ENCODE peak calls at places on chromosomes 1 and 21, in four cellular contexts. Y is H7, W is AG10803, S is A549. V is an unnamed sample.

GRCh38 chr21:45386728-45387371 is 18.1 kb upstream of the COL18A1 start:
- DNase-seq in Y (no peak), W (peak; percentile 90), S (peak; percentile 45), V (no peak)

GRCh38 chr1:48697066-48697707 is 79.5 kb downstream of the BEND5 start:
- DNase-seq in Y (peak; percentile 62), W (peak; percentile 16), S (peak; percentile 12), V (peak; percentile 63)

GRCh38 chr1:156848461-156849150 is 10.3 kb downstream of the INSRR start:
- DNase-seq in Y (peak; percentile 93), W (no peak), S (no peak), V (peak; percentile 65)

GRCh38 chr1:16237343-16237830 is 404 bp upstream of the CPLANE2 start:
- DNase-seq in Y (no peak), W (peak; percentile 22), S (no peak), V (no peak)

GRCh38 chr1:54955359-54955758 is 25.1 kb upstream of the TMEM61 start:
- DNase-seq in Y (no peak), W (peak; percentile 70), S (peak; percentile 44), V (no peak)

GRCh38 chr1:13732971-13733667 is 33.1 kb downstream of the PRDM2 start:
- DNase-seq in Y (no peak), W (no peak), S (no peak), V (no peak)

GRCh38 chr1:203643213-203644045 is 16.8 kb downstream of the ATP2B4 start:
- DNase-seq in Y (no peak), W (no peak), S (no peak), V (no peak)

GRCh38 chr1:112057736-112058135 is 68.3 kb upstream of the KCND3 start:
- DNase-seq in Y (no peak), W (no peak), S (no peak), V (no peak)

GRCh38 chr1:200780545-200781444 is 42.1 kb downstream of the CAMSAP2 start:
- DNase-seq in Y (no peak), W (peak; percentile 49), S (no peak), V (no peak)

GRCh38 chr1:189658381-189658780 is 819.3 kb downstream of the BRINP3 start:
- DNase-seq in Y (no peak), W (no peak), S (peak; percentile 9), V (no peak)

GRCh38 chr1:183609313-183609712 is 19.1 kb upstream of the NCF2 start:
- DNase-seq in Y (no peak), W (peak; percentile 87), S (peak; percentile 67), V (peak; percentile 39)

GRCh38 chr21:25881524-25882376 is 147.0 kb downstream of the GABPA start:
- DNase-seq in Y (peak; percentile 62), W (peak; percentile 53), S (peak; percentile 59), V (peak; percentile 69)

GRCh38 chr1:34884536-34884935 is 25.0 kb upstream of the SMIM12 start:
- DNase-seq in Y (no peak), W (no peak), S (no peak), V (no peak)

GRCh38 chr1:203291201-203292096 is 13.9 kb upstream of the BTG2 start:
- DNase-seq in Y (no peak), W (no peak), S (peak; percentile 41), V (peak; percentile 85)

GRCh38 chr1:3454811-3455618 is 550 bp downstream of the ARHGEF16 start:
- DNase-seq in Y (peak; percentile 98), W (no peak), S (no peak), V (peak; percentile 70)

GRCh38 chr1:156382561-156382960 is 13.6 kb downstream of the RHBG start:
- DNase-seq in Y (no peak), W (no peak), S (no peak), V (no peak)

GRCh38 chr1:226629210-226629895 is 80.8 kb downstream of the STUM start:
- DNase-seq in Y (peak; percentile 22), W (no peak), S (no peak), V (peak; percentile 6)

GRCh38 chr1:201505505-201505893 is 1.4 kb downstream of the CSRP1 start:
- DNase-seq in Y (peak; percentile 55), W (peak; percentile 70), S (peak; percentile 60), V (peak; percentile 55)

GRCh38 chr1:227895828-227896685 is 51.7 kb downstream of the WNT9A start:
- DNase-seq in Y (peak; percentile 82), W (no peak), S (no peak), V (peak; percentile 6)

GRCh38 chr1:201536542-201536941 is 2.4 kb upstream of the NAV1 start:
- DNase-seq in Y (no peak), W (peak; percentile 90), S (peak; percentile 23), V (peak; percentile 43)

GRCh38 chr1:9658186-9658585 is 6.7 kb downstream of the PIK3CD start:
- DNase-seq in Y (no peak), W (no peak), S (no peak), V (no peak)

GRCh38 chr1:210698661-210699060 is 370.0 kb downstream of the HHAT start:
- DNase-seq in Y (no peak), W (no peak), S (no peak), V (no peak)

GRCh38 chr1:22717038-22717758 is 6.6 kb downstream of the EPHB2 start:
- DNase-seq in Y (peak; percentile 59), W (no peak), S (no peak), V (peak; percentile 79)

GRCh38 chr1:157289001-157289400 is 150.8 kb upstream of the ETV3 start:
- DNase-seq in Y (no peak), W (no peak), S (no peak), V (no peak)

GRCh38 chr1:75203415-75204277 is 69.5 kb downstream of the LHX8 start:
- DNase-seq in Y (peak; percentile 8), W (peak; percentile 53), S (peak; percentile 61), V (no peak)

GRCh38 chr1:88740784-88741183 is 56.7 kb downstream of the PKN2 start:
- DNase-seq in Y (no peak), W (no peak), S (no peak), V (no peak)

GRCh38 chr1:165666152-165666551 is 32.2 kb downstream of the ALDH9A1 start:
- DNase-seq in Y (no peak), W (peak; percentile 66), S (no peak), V (no peak)

GRCh38 chr1:36938807-36939206 is 95.5 kb downstream of the GRIK3 start:
- DNase-seq in Y (no peak), W (no peak), S (no peak), V (no peak)

GRCh38 chr1:54378157-54378883 is 27.9 kb downstream of the SSBP3 start:
- DNase-seq in Y (peak; percentile 83), W (no peak), S (no peak), V (no peak)

GRCh38 chr1:97050501-97050900 is 328.9 kb downstream of the PTBP2 start:
- DNase-seq in Y (peak; percentile 24), W (peak; percentile 37), S (peak; percentile 19), V (no peak)

GRCh38 chr1:72281144-72281543 is 1.2 kb downstream of the NEGR1 start:
- DNase-seq in Y (no peak), W (peak; percentile 23), S (no peak), V (no peak)

DNA sequence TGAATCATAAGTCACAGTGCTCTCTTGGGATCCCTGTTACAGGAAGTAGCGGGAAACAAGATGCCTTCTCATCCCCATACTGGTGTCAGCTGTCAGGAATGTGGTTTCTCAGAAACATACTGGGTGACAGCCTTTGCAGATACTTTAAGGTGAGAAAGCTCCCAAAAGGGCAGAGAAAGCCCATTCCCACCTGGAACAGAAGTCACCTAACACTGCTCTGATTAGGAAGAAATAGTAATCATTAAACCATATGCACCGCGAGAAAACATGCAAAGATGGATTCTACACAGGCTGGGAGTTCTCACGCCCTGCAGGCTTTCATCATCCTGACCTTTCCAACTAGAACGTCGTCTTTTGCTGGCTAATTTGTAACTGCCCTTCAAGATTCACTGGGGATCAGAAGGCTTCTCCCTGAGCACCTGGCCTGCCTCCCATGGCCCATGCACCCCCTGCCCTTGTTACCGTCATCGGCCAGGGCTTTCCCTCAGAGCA is 46.2 kb upstream of the SLC44A3 start:
- DNase-seq in Y (peak; percentile 18), W (peak; percentile 62), S (peak; percentile 46), V (no peak)
- H3K4me3 ChIP-seq in Y (no peak overlapping the region), W (no peak overlapping the region), S (no peak overlapping the region), V (no peak overlapping the region)

GRCh38 chr1:19665456-19666138 is 922 bp downstream of the HTR6 start:
- DNase-seq in Y (peak; percentile 85), W (no peak), S (no peak), V (no peak)
- H3K4me3 ChIP-seq in Y (peak overlapping the region; percentile 50), W (no peak overlapping the region), S (peak overlapping the region; percentile 67), V (no peak overlapping the region)

GRCh38 chr1:62434612-62434994 is 2.2 kb upstream of the USP1 start:
- DNase-seq in Y (no peak), W (no peak), S (no peak), V (no peak)
- H3K4me3 ChIP-seq in Y (no peak overlapping the region), W (no peak overlapping the region), S (no peak overlapping the region), V (no peak overlapping the region)

GRCh38 chr1:78143673-78144072 is 97.9 kb downstream of the GIPC2 start:
- DNase-seq in Y (no peak), W (no peak), S (no peak), V (no peak)

GRCh38 chr1:78143152-78143551 is 97.4 kb downstream of the GIPC2 start:
- DNase-seq in Y (no peak), W (no peak), S (no peak), V (no peak)

GRCh38 chr1:78146137-78146822 is 100.5 kb downstream of the GIPC2 start:
- DNase-seq in Y (no peak), W (peak; percentile 79), S (no peak), V (no peak)

GRCh38 chr1:78145105-78145580 is 99.4 kb downstream of the GIPC2 start:
- DNase-seq in Y (peak; percentile 55), W (peak; percentile 86), S (peak; percentile 60), V (peak; percentile 56)

GRCh38 chr1:78147031-78147430 is 101.3 kb downstream of the GIPC2 start:
- DNase-seq in Y (no peak), W (no peak), S (no peak), V (no peak)
- H3K4me3 ChIP-seq in Y (no peak overlapping the region), W (no peak overlapping the region), S (no peak overlapping the region), V (no peak overlapping the region)

GRCh38 chr1:232597721-232598120 is 32.2 kb downstream of the SIPA1L2 start:
- DNase-seq in Y (no peak), W (no peak), S (no peak), V (no peak)

GRCh38 chr1:232600430-232601258 is 29.3 kb downstream of the SIPA1L2 start:
- DNase-seq in Y (peak; percentile 37), W (no peak), S (no peak), V (no peak)

GRCh38 chr1:232598133-232598532 is 31.8 kb downstream of the SIPA1L2 start:
- DNase-seq in Y (no peak), W (no peak), S (no peak), V (no peak)

GRCh38 chr1:232599178-232600041 is 30.5 kb downstream of the SIPA1L2 start:
- DNase-seq in Y (no peak), W (peak; percentile 35), S (no peak), V (no peak)

GRCh38 chr1:232598837-232599177 is 31.1 kb downstream of the SIPA1L2 start:
- DNase-seq in Y (no peak), W (no peak), S (no peak), V (no peak)
- H3K4me3 ChIP-seq in Y (no peak overlapping the region), W (no peak overlapping the region), S (no peak overlapping the region), V (no peak overlapping the region)

GRCh38 chr21:42309753-42310213 is 5.4 kb downstream of the TFF3 start:
- DNase-seq in Y (peak; percentile 93), W (no peak), S (peak; percentile 11), V (peak; percentile 80)
- H3K4me3 ChIP-seq in Y (peak overlapping the region; percentile 17), W (no peak overlapping the region), S (no peak overlapping the region), V (no peak overlapping the region)

GRCh38 chr1:47435506-47436303 is 2.1 kb upstream of the FOXD2 start:
- DNase-seq in Y (peak; percentile 11), W (no peak), S (no peak), V (no peak)
- H3K4me3 ChIP-seq in Y (no peak overlapping the region), W (no peak overlapping the region), S (peak overlapping the region; percentile 96), V (peak overlapping the region; percentile 85)